ENCODE peak calls at places on chromosomes 1 and 21, in nine cellular contexts. B, S, W, L, M, A, Q, E and Y are unnamed samples. For H3K4me1, the result is how much of the 10 kb centered on the place peaks cover.

GRCh38 chr1:8822383-8823294 is 5.2 kb upstream of the RERE start:
- DNase-seq in W (no peak), E (no peak), A (no peak), Q (no peak), S (peak), M (peak), B (peak), L (no peak), Y (peak)

GRCh38 chr1:147292635-147293251 is 50.3 kb downstream of the CHD1L start:
- DNase-seq in M (peak), A (no peak), W (no peak), Q (no peak), B (peak), L (no peak), S (peak), E (no peak), Y (no peak)

GRCh38 chr21:43306911-43307676 is 119.8 kb downstream of the SIK1 start:
- DNase-seq in A (no peak), S (peak), Q (no peak), W (no peak), M (no peak), L (no peak), B (no peak), E (peak), Y (peak)

GRCh38 chr1:9249534-9250335 is 15.2 kb downstream of the H6PD start:
- DNase-seq in W (peak), Q (peak), L (no peak), B (peak), S (peak), A (no peak), E (peak), M (peak), Y (peak)

GRCh38 chr1:8342325-8342724 is 24.4 kb downstream of the SLC45A1 start:
- DNase-seq in A (no peak), L (no peak), W (no peak), S (no peak), B (peak), E (no peak), Q (no peak), M (no peak), Y (peak)

GRCh38 chr1:50163674-50164073 is 55.0 kb downstream of the ELAVL4 start:
- DNase-seq in M (no peak), B (no peak), E (no peak), Q (no peak), W (no peak), A (no peak), S (no peak), L (no peak), Y (no peak)

GRCh38 chr1:207711285-207711684 is 40.6 kb upstream of the CD46 start:
- DNase-seq in B (peak), W (no peak), M (no peak), Q (no peak), L (no peak), A (no peak), S (peak), E (no peak), Y (no peak)

GRCh38 chr1:145895471-145895870 is 9.8 kb upstream of the ANKRD35 start:
- DNase-seq in L (no peak), E (no peak), Q (no peak), A (no peak), B (no peak), S (no peak), W (no peak), M (no peak), Y (no peak)

GRCh38 chr1:212488436-212489283 is 55.9 kb downstream of the NENF start:
- DNase-seq in S (peak), B (peak), Q (no peak), E (no peak), M (peak), L (no peak), W (no peak), A (no peak), Y (no peak)

GRCh38 chr1:209150114-209150513 is 433.4 kb upstream of the CAMK1G start:
- DNase-seq in E (no peak), A (no peak), L (no peak), M (no peak), B (peak), S (peak), Q (peak), W (peak), Y (no peak)

GRCh38 chr1:12460911-12461621 is 156.9 kb downstream of the DHRS3 start:
- DNase-seq in W (no peak), B (peak), M (peak), Q (peak), A (no peak), S (no peak), E (peak), L (no peak), Y (no peak)

GRCh38 chr1:66564250-66564649 is 30.3 kb downstream of the SGIP1 start:
- DNase-seq in A (no peak), L (no peak), W (no peak), B (peak), S (peak), Q (no peak), M (no peak), E (no peak), Y (no peak)

GRCh38 chr1:79089946-79090345 is 83.4 kb upstream of the ADGRL4 start:
- DNase-seq in L (no peak), Q (no peak), A (no peak), E (no peak), B (no peak), W (no peak), M (no peak), S (no peak), Y (no peak)

GRCh38 chr21:35520302-35520701 is 471.2 kb upstream of the RUNX1 start:
- DNase-seq in A (no peak), E (no peak), W (no peak), S (no peak), M (no peak), L (no peak), B (no peak), Q (no peak), Y (no peak)

GRCh38 chr1:25590096-25590824 is 26.3 kb upstream of the MAN1C1 start:
- DNase-seq in E (peak), W (no peak), M (peak), L (no peak), B (no peak), Q (no peak), S (no peak), A (no peak), Y (no peak)

GRCh38 chr1:25583519-25584370 is 32.8 kb upstream of the MAN1C1 start:
- DNase-seq in Q (no peak), S (no peak), W (peak), B (no peak), M (no peak), L (no peak), A (no peak), E (no peak), Y (no peak)

GRCh38 chr1:25587290-25587689 is 29.3 kb upstream of the MAN1C1 start:
- DNase-seq in W (no peak), A (no peak), L (no peak), S (no peak), M (no peak), Q (no peak), B (no peak), E (no peak), Y (no peak)

GRCh38 chr1:25581764-25582163 is 34.8 kb upstream of the MAN1C1 start:
- DNase-seq in A (no peak), S (no peak), W (no peak), L (no peak), B (no peak), Q (no peak), M (no peak), E (no peak), Y (no peak)

DNA sequence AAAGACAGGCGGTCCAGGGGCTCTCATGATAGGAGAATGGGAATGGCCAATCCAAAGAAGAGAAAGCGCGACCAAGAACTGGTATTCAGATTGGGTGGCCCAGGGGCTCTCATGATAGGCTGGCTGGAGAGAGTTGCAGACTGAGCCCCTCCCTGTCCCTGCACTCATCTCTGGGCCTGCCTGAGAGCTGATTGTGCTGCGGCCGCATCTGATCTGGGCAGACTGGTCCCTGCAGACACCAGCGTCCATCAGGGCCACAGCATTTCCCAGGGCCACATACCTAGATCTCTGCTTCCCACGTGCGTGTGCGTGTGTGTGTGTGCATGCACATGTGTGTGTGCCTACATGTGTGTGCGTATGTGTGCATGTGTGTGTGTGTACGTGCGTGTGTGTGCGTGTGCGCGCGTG is 30.4 kb upstream of the MAN1C1 start:
- DNase-seq in M (no peak), Q (no peak), E (no peak), A (no peak), S (no peak), W (no peak), L (no peak), B (no peak), Y (no peak)
- H3K4me3 ChIP-seq in M (no peak), Q (no peak), E (no peak), A (no peak), S (no peak), W (no peak), L (no peak), B (no peak), Y (no peak)

GRCh38 chr1:184881941-184882648 is 92.2 kb downstream of the NIBAN1 start:
- DNase-seq in M (no peak), S (no peak), E (no peak), A (no peak), B (no peak), L (no peak), Q (no peak), W (no peak), Y (no peak)
- H3K27ac ChIP-seq in M (peak), S (no peak), E (peak), A (no peak), B (no peak), L (peak), Q (no peak), W (no peak), Y (no peak)

GRCh38 chr1:201756411-201756810 is 72.5 kb upstream of the IPO9 start:
- DNase-seq in S (peak), E (no peak), B (peak), A (no peak), Q (no peak), W (no peak), L (no peak), M (no peak), Y (no peak)
- H3K4me1 ChIP-seq in S (under half), E (half or more), B (half or more), A (under half), Q (under half), W (under half), L (under half), M (half or more), Y (under half)

GRCh38 chr1:158046726-158047510 is 53.5 kb downstream of the KIRREL1 start:
- DNase-seq in M (no peak), S (no peak), Q (no peak), L (no peak), W (no peak), A (no peak), B (no peak), E (no peak), Y (no peak)
- H3K4me3 ChIP-seq in M (no peak), S (no peak), Q (no peak), L (no peak), W (no peak), A (no peak), B (no peak), E (no peak), Y (no peak)

DNA sequence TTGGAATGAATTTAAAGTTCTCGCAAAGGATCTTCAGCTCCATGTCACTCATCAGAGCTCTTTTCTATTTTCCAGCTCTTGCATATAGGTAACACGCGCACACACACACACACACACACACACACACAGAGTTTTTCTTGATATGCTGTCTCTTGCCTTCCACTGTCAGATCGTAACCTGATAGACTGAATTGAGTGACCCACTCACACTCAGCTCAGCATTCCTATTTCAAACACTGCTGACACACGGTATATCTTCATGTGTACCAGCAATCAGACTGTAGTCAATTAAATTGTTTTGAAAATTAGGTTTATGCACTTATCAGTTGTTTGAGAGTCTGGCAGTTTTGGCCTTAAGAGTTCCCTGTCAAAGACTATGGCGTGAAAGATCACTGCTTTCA is 214.2 kb downstream of the PBX1 start:
- DNase-seq in S (no peak), B (no peak), W (no peak), Q (no peak), M (no peak), E (no peak), L (no peak), A (no peak), Y (no peak)
- H3K27ac ChIP-seq in S (peak), B (peak), W (no peak), Q (no peak), M (peak), E (peak), L (peak), A (no peak), Y (no peak)

DNA sequence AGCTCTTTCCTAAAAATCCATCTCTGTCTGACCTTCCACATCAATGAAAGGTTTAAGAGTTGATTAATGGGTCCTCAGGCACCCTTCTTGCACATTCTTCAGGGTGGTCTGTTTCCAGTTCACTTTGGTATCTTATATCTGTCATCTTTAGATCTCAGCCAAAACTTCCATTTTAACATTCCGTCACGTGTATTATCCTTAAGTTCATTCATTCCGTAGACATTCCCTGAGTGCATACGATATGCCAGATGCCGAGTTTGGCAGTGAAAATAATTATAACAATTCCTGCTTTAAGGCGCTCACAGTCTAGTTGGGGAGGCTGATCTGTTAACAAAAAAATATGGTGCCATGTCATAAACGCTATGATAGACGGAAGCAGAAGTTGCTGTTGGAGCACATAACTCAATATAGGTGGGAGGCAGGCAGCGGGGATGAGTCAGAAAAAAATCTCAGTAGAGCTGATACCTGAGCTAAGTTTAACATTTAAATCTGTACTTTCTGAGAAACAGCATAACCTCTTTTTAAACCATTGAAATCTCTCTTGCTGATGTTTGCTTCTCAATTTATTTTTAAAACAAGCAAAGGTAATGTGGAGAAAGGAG is 59.6 kb upstream of the HOOK1 start:
- DNase-seq in A (no peak), E (no peak), S (no peak), L (no peak), W (no peak), Q (no peak), B (no peak), M (no peak), Y (no peak)
- H3K4me1 ChIP-seq in A (under half), E (under half), S (under half), L (under half), W (under half), Q (under half), B (under half), M (under half), Y (under half)

DNA sequence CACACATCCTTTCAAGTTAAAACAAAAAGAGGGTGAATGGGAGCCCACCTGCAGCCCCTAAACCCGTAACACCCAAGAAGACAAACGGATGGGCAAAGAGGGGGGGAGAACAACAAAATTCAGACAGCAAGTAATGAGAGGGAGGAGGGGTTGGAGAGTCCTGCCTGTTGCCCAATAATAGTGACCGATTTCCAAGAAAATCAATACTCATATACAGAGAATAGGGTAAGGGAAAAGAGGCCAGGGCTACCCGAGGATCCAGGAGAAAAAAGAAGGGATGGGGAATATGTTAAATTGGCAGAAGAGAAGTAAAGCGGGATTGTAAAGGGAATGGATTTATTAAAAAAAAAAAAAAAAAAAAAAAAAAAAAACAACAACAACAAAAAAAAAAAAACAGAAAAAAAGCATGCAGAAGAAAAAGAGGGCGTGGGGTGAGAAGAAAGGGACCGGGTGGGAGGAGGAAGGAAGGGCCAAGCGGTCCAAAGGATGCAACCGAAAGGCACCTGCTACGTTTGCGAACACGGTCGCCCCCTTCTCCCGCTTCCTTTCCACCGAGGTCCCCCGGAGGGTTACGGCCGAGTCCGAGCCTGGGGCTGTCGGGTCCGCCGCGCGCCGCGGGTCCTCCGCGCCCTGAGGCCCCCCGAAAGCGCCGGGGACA is 930 bp downstream of the SLC30A10 start:
- DNase-seq in W (no peak), A (no peak), S (no peak), E (no peak), L (no peak), Q (no peak), B (no peak), M (no peak), Y (no peak)
- H3K4me3 ChIP-seq in W (no peak), A (no peak), S (no peak), E (peak), L (peak), Q (peak), B (peak), M (peak), Y (no peak)

DNA sequence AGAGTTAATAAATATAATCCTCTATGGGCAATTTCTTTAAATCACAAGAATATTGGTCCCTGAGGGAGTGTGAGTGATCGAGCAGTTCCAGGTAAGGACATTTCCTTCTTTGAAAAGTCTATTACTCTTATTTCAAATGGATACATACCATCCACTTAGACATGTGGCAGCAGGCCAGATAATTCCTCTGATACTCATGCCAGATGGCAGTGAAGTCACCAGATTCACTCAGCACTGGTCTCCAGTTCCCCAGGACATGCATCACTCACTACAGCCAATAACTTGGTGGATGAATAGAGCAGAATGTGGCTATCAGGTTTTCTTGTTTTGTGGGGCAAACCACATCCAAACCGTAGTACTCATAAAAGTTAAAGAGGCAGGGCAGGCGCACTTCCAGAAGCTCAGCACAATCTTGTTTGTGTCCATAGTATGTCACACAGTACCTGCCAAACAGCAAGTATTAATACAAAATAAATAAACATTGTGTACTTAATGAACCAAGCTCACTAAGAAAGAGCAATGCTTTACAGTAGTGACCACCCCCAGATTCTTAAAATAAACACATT is 74.2 kb upstream of the CD53 start:
- DNase-seq in E (no peak), A (no peak), L (no peak), B (no peak), Q (no peak), M (no peak), W (peak), S (peak), Y (no peak)
- H3K27ac ChIP-seq in E (no peak), A (no peak), L (no peak), B (no peak), Q (no peak), M (no peak), W (no peak), S (no peak), Y (no peak)

DNA sequence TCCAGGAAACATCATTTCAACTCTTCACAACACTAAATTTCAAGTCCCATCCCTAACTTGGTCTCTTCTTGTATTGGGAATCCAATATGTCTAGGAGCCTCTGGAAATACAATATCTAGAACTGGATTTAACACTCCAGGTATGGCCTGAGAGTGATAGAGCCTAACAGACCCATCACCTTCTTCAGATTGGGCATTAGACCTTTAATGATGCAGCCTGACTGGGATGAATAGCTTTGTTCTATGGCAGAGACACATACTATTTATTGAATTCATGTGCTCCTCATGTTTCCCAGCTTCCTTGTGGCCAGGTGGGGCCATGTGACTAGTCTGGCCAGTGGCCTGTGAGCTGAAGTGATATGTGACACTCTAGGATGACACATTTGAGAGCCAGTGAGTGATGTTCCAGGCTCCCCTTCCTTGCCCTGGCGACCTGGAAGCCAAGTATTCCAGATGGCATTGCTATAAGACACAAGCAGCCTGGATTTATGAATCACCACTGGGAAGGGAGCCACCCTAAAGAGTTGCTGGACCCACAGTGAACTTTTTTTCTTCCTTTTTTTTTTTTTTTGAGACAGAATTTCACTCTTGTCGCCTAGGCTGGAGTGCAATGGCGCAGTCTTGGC is 31.0 kb upstream of the POU3F1 start:
- DNase-seq in A (no peak), E (no peak), L (no peak), Q (no peak), M (no peak), S (peak), B (peak), W (no peak), Y (no peak)
- H3K4me1 ChIP-seq in A (under half), E (under half), L (under half), Q (under half), M (under half), S (under half), B (under half), W (under half), Y (under half)